ENCODE peak calls at places on chromosomes 7 and 10, in ten cellular contexts. T, H, I, U, L, J, P, D, Z and X are unnamed samples.

GRCh38 chr7:18570890-18571478 is 75.4 kb downstream of the HDAC9 start:
- DNase-seq in T (no peak), H (peak; percentile 64), I (peak; percentile 78), U (no peak), L (peak; percentile 70), J (no peak), P (no peak), D (no peak), Z (no peak), X (peak; percentile 49)

GRCh38 chr7:28903779-28904538 is 54.2 kb downstream of the TRIL start:
- DNase-seq in T (no peak), H (no peak), I (no peak), U (no peak), L (no peak), J (no peak), P (no peak), D (no peak), Z (no peak), X (no peak)

GRCh38 chr7:1004018-1004880 is 21.3 kb downstream of the CYP2W1 start:
- DNase-seq in T (no peak), H (no peak), I (no peak), U (no peak), L (no peak), J (no peak), P (no peak), D (no peak), Z (no peak), X (no peak)

GRCh38 chr7:140229591-140230516 is 53.1 kb upstream of the KDM7A start:
- DNase-seq in T (peak; percentile 18), H (no peak), I (no peak), U (no peak), L (no peak), J (no peak), P (no peak), D (no peak), Z (no peak), X (no peak)

GRCh38 chr10:46091080-46091833 is 45.2 kb upstream of the MSMB start:
- DNase-seq in T (no peak), H (no peak), I (no peak), U (no peak), L (no peak), J (no peak), P (no peak), D (no peak), Z (peak; percentile 40), X (no peak)

GRCh38 chr10:90849956-90850749 is 7.7 kb downstream of the HTR7 start:
- DNase-seq in T (no peak), H (peak; percentile 20), I (peak; percentile 43), U (no peak), L (no peak), J (no peak), P (no peak), D (no peak), Z (no peak), X (no peak)

GRCh38 chr7:27100601-27101187 is 1.8 kb downstream of the HOXA2 start:
- DNase-seq in T (no peak), H (no peak), I (no peak), U (no peak), L (no peak), J (no peak), P (no peak), D (no peak), Z (no peak), X (no peak)

GRCh38 chr7:151795168-151795754 is 81.7 kb downstream of the PRKAG2 start:
- DNase-seq in T (no peak), H (no peak), I (peak; percentile 34), U (no peak), L (no peak), J (no peak), P (no peak), D (no peak), Z (no peak), X (no peak)

GRCh38 chr7:6008668-6009611 is at the start of the genes AIMP2 and PMS2:
- DNase-seq in T (peak; percentile 96), H (peak; percentile 97), I (peak; percentile 98), U (peak; percentile 93), L (peak; percentile 99), J (peak; percentile 93), P (peak; percentile 99), D (peak; percentile 94), Z (peak; percentile 99), X (peak; percentile 95)

GRCh38 chr7:135964254-135964653 is 12.9 kb downstream of the MTPN start:
- DNase-seq in T (no peak), H (peak; percentile 51), I (no peak), U (no peak), L (peak; percentile 33), J (no peak), P (no peak), D (no peak), Z (no peak), X (peak; percentile 13)

GRCh38 chr7:39734605-39735004 is 111.2 kb downstream of the RALA start:
- DNase-seq in T (no peak), H (no peak), I (no peak), U (no peak), L (no peak), J (no peak), P (no peak), D (no peak), Z (no peak), X (no peak)
- H3K4me3 ChIP-seq in T (peak overlapping the region; percentile 64), H (peak overlapping the region; percentile 68), I (peak overlapping the region; percentile 71), U (peak overlapping the region; percentile 54), L (no peak overlapping the region), J (peak overlapping the region; percentile 68), P (no peak overlapping the region), D (no peak overlapping the region), Z (peak overlapping the region; percentile 66), X (peak overlapping the region; percentile 60)

DNA sequence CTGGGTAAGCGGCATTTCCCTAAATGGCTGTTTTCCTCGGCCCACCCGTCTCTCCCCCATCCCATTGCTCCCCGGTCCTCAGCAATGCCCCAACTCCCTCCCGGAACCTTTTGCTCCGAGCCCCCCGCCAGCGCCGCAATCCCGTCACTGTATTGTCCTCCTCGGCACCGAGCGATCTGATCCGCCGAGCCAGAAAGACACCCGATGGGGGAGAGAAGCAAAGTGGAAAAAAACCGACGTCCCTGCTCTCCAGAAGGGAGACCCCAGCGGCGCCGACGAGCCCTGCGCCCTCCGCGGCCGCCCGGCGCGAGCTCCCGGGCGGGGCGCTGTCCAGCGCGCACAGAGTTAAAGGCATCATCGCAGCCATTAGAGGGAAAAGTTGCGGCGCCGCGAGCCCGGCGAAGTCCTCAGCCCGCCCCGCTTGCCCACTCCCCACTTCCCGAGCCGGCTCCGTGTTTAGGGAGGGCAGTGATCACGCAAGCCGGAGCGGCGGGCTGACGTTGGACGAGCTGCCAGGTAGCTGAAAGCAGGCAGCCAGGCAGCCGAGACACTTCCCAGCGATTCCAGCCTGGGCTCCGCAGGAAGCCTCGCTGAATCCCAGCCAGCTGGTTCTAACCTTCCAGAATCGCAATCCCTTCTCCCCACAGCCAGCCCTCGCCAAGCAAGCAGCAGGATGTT is at the start of gene VSTM2A:
- DNase-seq in T (no peak), H (no peak), I (no peak), U (no peak), L (peak; percentile 2), J (no peak), P (no peak), D (no peak), Z (no peak), X (no peak)
- TF ChIP-seq CTCF in T (no peak), H (no peak), I (no peak), U (peak; percentile 16), L (no peak), J (no peak), P (no peak), D (no peak), Z (no peak), X (peak; percentile 14)

GRCh38 chr7:32935558-32935957 is 21.7 kb upstream of the FKBP9 start:
- DNase-seq in T (no peak), H (no peak), I (no peak), U (no peak), L (no peak), J (no peak), P (no peak), D (no peak), Z (no peak), X (no peak)

GRCh38 chr7:32941181-32941995 is 15.9 kb upstream of the FKBP9 start:
- DNase-seq in T (no peak), H (no peak), I (no peak), U (no peak), L (no peak), J (no peak), P (no peak), D (no peak), Z (no peak), X (no peak)

GRCh38 chr7:32941996-32942782 is 15.1 kb upstream of the FKBP9 start:
- DNase-seq in T (peak; percentile 72), H (peak; percentile 70), I (no peak), U (no peak), L (peak; percentile 61), J (no peak), P (peak; percentile 58), D (no peak), Z (peak; percentile 88), X (no peak)

GRCh38 chr7:32937344-32938174 is 19.7 kb upstream of the FKBP9 start:
- DNase-seq in T (no peak), H (peak; percentile 33), I (no peak), U (no peak), L (peak; percentile 61), J (no peak), P (peak; percentile 61), D (no peak), Z (no peak), X (no peak)

GRCh38 chr7:32936686-32937085 is 20.6 kb upstream of the FKBP9 start:
- DNase-seq in T (no peak), H (peak; percentile 17), I (no peak), U (no peak), L (no peak), J (no peak), P (no peak), D (no peak), Z (no peak), X (no peak)
- H3K4me3 ChIP-seq in T (no peak overlapping the region), H (no peak overlapping the region), I (no peak overlapping the region), U (no peak overlapping the region), L (no peak overlapping the region), J (no peak overlapping the region), P (no peak overlapping the region), D (no peak overlapping the region), Z (no peak overlapping the region), X (no peak overlapping the region)

GRCh38 chr10:30435068-30435422 is 1.1 kb downstream of the MAP3K8 start:
- DNase-seq in T (no peak), H (peak; percentile 67), I (no peak), U (no peak), L (peak; percentile 62), J (no peak), P (peak; percentile 50), D (no peak), Z (no peak), X (no peak)

GRCh38 chr10:30434273-30435067 is 486 bp downstream of the MAP3K8 start:
- DNase-seq in T (peak; percentile 85), H (peak; percentile 80), I (peak; percentile 42), U (no peak), L (peak; percentile 94), J (no peak), P (peak; percentile 92), D (no peak), Z (peak; percentile 96), X (no peak)

GRCh38 chr10:30433286-30433778 is 652 bp upstream of the MAP3K8 start:
- DNase-seq in T (peak; percentile 76), H (peak; percentile 80), I (peak; percentile 61), U (no peak), L (peak; percentile 89), J (no peak), P (peak; percentile 81), D (no peak), Z (peak; percentile 94), X (no peak)

GRCh38 chr10:30432631-30433285 is 1.2 kb upstream of the MAP3K8 start:
- DNase-seq in T (peak; percentile 26), H (no peak), I (no peak), U (no peak), L (peak; percentile 29), J (no peak), P (no peak), D (no peak), Z (no peak), X (no peak)

GRCh38 chr10:30433779-30434272 is at the start of gene MAP3K8:
- DNase-seq in T (peak; percentile 93), H (peak; percentile 85), I (peak; percentile 79), U (peak; percentile 56), L (peak; percentile 94), J (no peak), P (peak; percentile 92), D (no peak), Z (peak; percentile 95), X (no peak)
- TF ChIP-seq CTCF in T (no peak), H (no peak), I (no peak), U (no peak), L (no peak), J (no peak), P (no peak), D (no peak), Z (no peak), X (no peak)